ENCODE peak calls at places on chromosomes 12 and 14, in five cellular contexts. A is neural progenitor cell, B is PC-3, E is left ventricle myocardium inferior, C is adrenal gland. J is an unnamed sample.
A peak's percentile ranks its signal among the peaks of the same experiment; 100 is the strongest.

GRCh38 chr12:76198839-76199238 is 114.4 kb upstream of the NAP1L1 start:
- DNase-seq in C (no peak), A (no peak), E (no peak), B (no peak), J (no peak)

GRCh38 chr12:66239295-66239694 is 50.3 kb downstream of the IRAK3 start:
- DNase-seq in E (no peak), C (no peak), A (peak; percentile 50), B (no peak), J (no peak)

GRCh38 chr14:75303415-75303814 is 24.8 kb downstream of the FOS start:
- DNase-seq in A (peak; percentile 83), C (peak; percentile 91), B (peak; percentile 78), E (peak; percentile 47), J (peak; percentile 31)

GRCh38 chr14:74647061-74647833 is 35.2 kb upstream of the LTBP2 start:
- DNase-seq in A (no peak), E (no peak), C (no peak), B (no peak), J (no peak)

GRCh38 chr12:44294649-44295048 is 458.8 kb downstream of the TMEM117 start:
- DNase-seq in C (no peak), E (no peak), B (no peak), A (no peak), J (no peak)

GRCh38 chr14:105070760-105071137 is 5.5 kb upstream of the GPR132 start:
- DNase-seq in C (no peak), A (no peak), E (no peak), B (no peak), J (no peak)

GRCh38 chr14:69665596-69665995 is 54.2 kb downstream of the SUSD6 start:
- DNase-seq in A (no peak), B (no peak), C (no peak), E (no peak), J (peak; percentile 64)

GRCh38 chr12:44574586-44574985 is 301.5 kb downstream of the NELL2 start:
- DNase-seq in E (no peak), C (no peak), A (no peak), B (peak; percentile 3), J (peak; percentile 30)

GRCh38 chr12:27709932-27710591 is 570 bp upstream of the MRPS35 start:
- DNase-seq in E (no peak), B (peak; percentile 77), A (no peak), C (peak; percentile 59), J (peak; percentile 50)

GRCh38 chr14:75979641-75980422 is 2.0 kb downstream of the TGFB3 start:
- DNase-seq in B (no peak), A (no peak), C (no peak), E (no peak), J (no peak)

GRCh38 chr12:46998811-46999368 is 80.5 kb upstream of the PCED1B start:
- DNase-seq in C (no peak), E (no peak), A (no peak), B (peak; percentile 86), J (peak; percentile 92)

GRCh38 chr14:55864890-55865655 is 253.1 kb upstream of the PELI2 start:
- DNase-seq in C (no peak), E (no peak), B (peak; percentile 60), A (peak; percentile 24), J (no peak)

GRCh38 chr14:41498959-41499358 is 107.7 kb upstream of the LRFN5 start:
- DNase-seq in E (no peak), C (no peak), B (peak; percentile 4), A (no peak), J (no peak)

GRCh38 chr12:65443038-65443437 is 164.6 kb downstream of the MSRB3 start:
- DNase-seq in B (no peak), C (no peak), E (no peak), A (no peak), J (no peak)

GRCh38 chr14:33728010-33728498 is 222.8 kb downstream of the EGLN3 start:
- DNase-seq in B (peak; percentile 70), A (no peak), E (no peak), C (no peak), J (no peak)

GRCh38 chr14:76767681-76768055 is 6.4 kb downstream of the VASH1 start:
- DNase-seq in B (no peak), E (no peak), C (no peak), A (no peak), J (no peak)

GRCh38 chr12:31928246-31929139 is 30.7 kb upstream of the RESF1 start:
- DNase-seq in E (no peak), C (no peak), A (no peak), B (no peak), J (no peak)

GRCh38 chr14:99055019-99055418 is 217.0 kb downstream of the BCL11B start:
- DNase-seq in E (no peak), B (no peak), C (no peak), A (no peak), J (peak; percentile 16)

GRCh38 chr14:22255042-22255441 is 334.0 kb downstream of the DAD1 start:
- DNase-seq in B (peak; percentile 25), E (no peak), C (no peak), A (no peak), J (no peak)

GRCh38 chr14:61388173-61388975 is 67.0 kb downstream of the PRKCH start:
- DNase-seq in E (no peak), C (no peak), B (peak; percentile 90), A (no peak), J (peak; percentile 23)

GRCh38 chr14:74508292-74508731 is 14.7 kb downstream of the ISCA2 start:
- DNase-seq in A (peak; percentile 77), E (no peak), B (peak; percentile 22), C (no peak), J (no peak)

GRCh38 chr12:44000309-44000952 is 164.6 kb downstream of the TMEM117 start:
- DNase-seq in A (peak; percentile 84), C (peak; percentile 53), B (peak; percentile 80), E (no peak), J (peak; percentile 8)

GRCh38 chr12:64912501-64912900 is 88.1 kb downstream of the TBC1D30 start:
- DNase-seq in E (no peak), A (no peak), B (peak; percentile 78), C (peak; percentile 84), J (peak; percentile 25)

GRCh38 chr14:54169254-54169924 is 212.8 kb upstream of the BMP4 start:
- DNase-seq in B (peak; percentile 100), C (no peak), A (no peak), E (no peak), J (peak; percentile 18)

GRCh38 chr12:48446372-48446771 is 26.0 kb upstream of the ANP32D start:
- DNase-seq in B (no peak), C (no peak), A (peak; percentile 66), E (no peak), J (no peak)

GRCh38 chr14:98198385-98198784 is 1073.6 kb downstream of the BCL11B start:
- DNase-seq in E (no peak), B (peak; percentile 13), A (no peak), C (no peak), J (peak; percentile 10)

GRCh38 chr12:29883558-29883957 is 99.8 kb upstream of the TMTC1 start:
- DNase-seq in E (no peak), B (no peak), A (no peak), C (no peak), J (no peak)

GRCh38 chr12:58388261-58388660 is 446.9 kb downstream of the ATP23 start:
- DNase-seq in E (no peak), B (no peak), A (no peak), C (no peak), J (peak; percentile 30)

GRCh38 chr14:75373616-75374015 is 54.2 kb upstream of the JDP2 start:
- DNase-seq in A (no peak), C (no peak), B (no peak), E (no peak), J (no peak)

GRCh38 chr14:85241022-85241880 is 288.7 kb upstream of the FLRT2 start:
- DNase-seq in A (peak; percentile 24), E (no peak), B (peak; percentile 29), C (no peak), J (peak; percentile 42)

GRCh38 chr14:106459971-106460730 is 933.8 kb downstream of the TMEM121 start:
- DNase-seq in B (no peak), E (no peak), C (no peak), A (no peak), J (no peak)

GRCh38 chr12:120361506-120362208 is 7.3 kb downstream of the MSI1 start:
- DNase-seq in C (peak; percentile 94), E (peak; percentile 48), A (peak; percentile 100), B (no peak), J (peak; percentile 71)

GRCh38 chr12:52791271-52792184 is 4.4 kb downstream of the KRT3 start:
- DNase-seq in E (no peak), A (no peak), C (no peak), B (no peak), J (no peak)

GRCh38 chr14:60093606-60094005 is 1.9 kb downstream of the PCNX4 start:
- DNase-seq in C (no peak), B (peak; percentile 30), A (no peak), E (no peak), J (no peak)

GRCh38 chr12:89948266-89949175 is 239.9 kb upstream of the ATP2B1 start:
- DNase-seq in A (no peak), E (no peak), B (no peak), C (no peak), J (no peak)
- H3K27ac ChIP-seq in A (no peak overlapping the region), E (peak overlapping the region; percentile 11), B (peak overlapping the region; percentile 96), C (peak overlapping the region; percentile 60), J (peak overlapping the region; percentile 90)

GRCh38 chr12:16093825-16094224 is 182.7 kb downstream of the DERA start:
- DNase-seq in B (no peak), C (no peak), E (no peak), A (no peak), J (no peak)
- H3K27ac ChIP-seq in B (no peak overlapping the region), C (no peak overlapping the region), E (no peak overlapping the region), A (no peak overlapping the region), J (no peak overlapping the region)

GRCh38 chr14:72880820-72881219 is 13.1 kb downstream of the DPF3 start:
- DNase-seq in B (no peak), E (no peak), A (no peak), C (no peak), J (no peak)

GRCh38 chr14:72882047-72882446 is 11.9 kb downstream of the DPF3 start:
- DNase-seq in C (no peak), B (no peak), A (no peak), E (no peak), J (no peak)

GRCh38 chr14:72884386-72884785 is 9.5 kb downstream of the DPF3 start:
- DNase-seq in C (no peak), A (no peak), E (no peak), B (no peak), J (no peak)

GRCh38 chr14:72883109-72883508 is 10.8 kb downstream of the DPF3 start:
- DNase-seq in A (no peak), E (no peak), C (no peak), B (no peak), J (no peak)

GRCh38 chr14:72883963-72884362 is 9.9 kb downstream of the DPF3 start:
- DNase-seq in A (no peak), E (no peak), B (peak; percentile 93), C (no peak), J (peak; percentile 32)
- H3K27ac ChIP-seq in A (no peak overlapping the region), E (peak overlapping the region; percentile 20), B (peak overlapping the region; percentile 97), C (no peak overlapping the region), J (peak overlapping the region; percentile 21)

DNA sequence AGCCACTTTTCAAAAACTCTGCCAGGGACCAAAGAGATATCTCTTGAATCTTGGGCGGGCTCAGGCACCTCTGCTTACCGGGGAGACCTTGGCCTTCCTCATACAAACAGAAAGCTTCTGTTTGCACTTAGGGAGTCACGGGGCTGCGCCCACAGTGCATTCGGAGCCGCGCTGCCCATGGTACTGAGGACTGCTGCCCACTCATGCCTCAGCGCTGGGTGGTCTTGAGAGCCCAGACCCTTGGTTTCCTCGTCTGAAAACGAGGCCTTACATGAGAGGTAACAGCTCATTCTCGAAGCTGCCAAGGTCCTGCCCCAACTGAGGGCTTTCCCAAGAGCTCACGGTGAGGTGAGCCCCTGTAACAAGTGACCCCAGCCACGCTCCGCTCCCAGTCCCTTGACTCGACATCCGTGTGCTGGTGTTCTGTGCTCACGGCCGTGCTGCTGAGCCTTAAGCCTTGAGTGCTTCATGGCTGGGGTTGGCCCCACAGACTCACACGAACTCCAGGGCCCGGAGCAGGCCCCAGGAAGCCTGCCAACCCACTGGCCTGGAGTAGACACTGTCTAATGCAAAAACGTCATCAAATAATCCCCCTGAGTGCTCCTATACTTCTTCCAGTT is 47.4 kb upstream of the GPR68 start:
- DNase-seq in A (no peak), B (no peak), E (no peak), C (no peak), J (no peak)
- H3K27ac ChIP-seq in A (no peak overlapping the region), B (no peak overlapping the region), E (no peak overlapping the region), C (no peak overlapping the region), J (no peak overlapping the region)

J was measured in astrocyte.